ENCODE peak calls at places on chromosome 22, in six cellular contexts. F, R, W, U, M and I are unnamed samples.

GRCh38 chr22:36546092-36546804 is 17.3 kb upstream of the EIF3D start:
- DNase-seq in F (peak), R (peak), W (no peak), U (peak), M (peak), I (no peak)

GRCh38 chr22:24319451-24319850 is 48.8 kb downstream of the SPECC1L start:
- DNase-seq in F (no peak), R (no peak), W (no peak), U (no peak), M (no peak), I (no peak)

GRCh38 chr22:40966683-40967082 is 15.5 kb downstream of the RBX1 start:
- DNase-seq in F (no peak), R (no peak), W (no peak), U (no peak), M (no peak), I (no peak)

GRCh38 chr22:19035474-19036228 is 86.6 kb downstream of the DGCR2 start:
- DNase-seq in F (no peak), R (no peak), W (no peak), U (no peak), M (peak), I (no peak)

GRCh38 chr22:44567846-44568493 is 69.9 kb upstream of the RTL6 start:
- DNase-seq in F (no peak), R (peak), W (no peak), U (peak), M (peak), I (peak)

GRCh38 chr22:17370766-17371181 is 1.5 kb downstream of the CECR2 start:
- DNase-seq in F (no peak), R (peak), W (no peak), U (no peak), M (no peak), I (no peak)

GRCh38 chr22:27684856-27685255 is 116.7 kb downstream of the MN1 start:
- DNase-seq in F (no peak), R (no peak), W (no peak), U (no peak), M (no peak), I (no peak)

GRCh38 chr22:24011735-24012068 is 598 bp downstream of the CABIN1 start:
- DNase-seq in F (peak), R (no peak), W (no peak), U (no peak), M (no peak), I (no peak)

GRCh38 chr22:34960005-34960404 is 106.0 kb upstream of the ISX start:
- DNase-seq in F (no peak), R (no peak), W (no peak), U (no peak), M (no peak), I (no peak)

GRCh38 chr22:50222508-50222907 is 21.7 kb downstream of the SELENOO start:
- DNase-seq in F (no peak), R (no peak), W (no peak), U (no peak), M (no peak), I (no peak)

GRCh38 chr22:25759825-25760231 is 17.8 kb downstream of the MYO18B start:
- DNase-seq in F (peak), R (no peak), W (no peak), U (no peak), M (no peak), I (no peak)

GRCh38 chr22:41857160-41857859 is 24.4 kb downstream of the SREBF2 start:
- DNase-seq in F (peak), R (peak), W (peak), U (peak), M (peak), I (peak)

GRCh38 chr22:29706991-29707390 is 12.8 kb upstream of the CABP7 start:
- DNase-seq in F (no peak), R (no peak), W (no peak), U (no peak), M (no peak), I (no peak)

GRCh38 chr22:35580351-35581022 is 36.6 kb downstream of the MB start:
- DNase-seq in F (no peak), R (no peak), W (no peak), U (no peak), M (no peak), I (no peak)

GRCh38 chr22:27714076-27714475 is 87.5 kb downstream of the MN1 start:
- DNase-seq in F (no peak), R (no peak), W (no peak), U (no peak), M (no peak), I (no peak)

GRCh38 chr22:24827305-24827704 is 21.3 kb downstream of the SGSM1 start:
- DNase-seq in F (no peak), R (no peak), W (no peak), U (no peak), M (no peak), I (no peak)

GRCh38 chr22:44430716-44431115 is 67.3 kb downstream of the RTL6 start:
- DNase-seq in F (no peak), R (no peak), W (no peak), U (no peak), M (no peak), I (no peak)

GRCh38 chr22:46746620-46747019 is 8.6 kb upstream of the CERK start:
- DNase-seq in F (no peak), R (no peak), W (no peak), U (no peak), M (no peak), I (no peak)

GRCh38 chr22:31223786-31224191 is 11.7 kb downstream of the LIMK2 start:
- DNase-seq in F (no peak), R (no peak), W (no peak), U (no peak), M (no peak), I (no peak)

GRCh38 chr22:42214625-42215415 is 55.6 kb downstream of the TCF20 start:
- DNase-seq in F (no peak), R (no peak), W (no peak), U (no peak), M (no peak), I (no peak)

GRCh38 chr22:46251816-46252380 is 1.8 kb upstream of the CDPF1 start:
- DNase-seq in F (no peak), R (no peak), W (no peak), U (no peak), M (no peak), I (no peak)

GRCh38 chr22:36660931-36661330 is 42.6 kb downstream of the CACNG2 start:
- DNase-seq in F (no peak), R (no peak), W (no peak), U (no peak), M (no peak), I (no peak)

GRCh38 chr22:35572552-35572951 is 31.9 kb downstream of the RASD2 start:
- DNase-seq in F (no peak), R (no peak), W (no peak), U (no peak), M (no peak), I (no peak)

GRCh38 chr22:38418589-38418988 is 36.4 kb downstream of the KCNJ4 start:
- DNase-seq in F (no peak), R (no peak), W (no peak), U (no peak), M (no peak), I (no peak)

GRCh38 chr22:23685205-23685784 is 5.5 kb upstream of the RGL4 start:
- DNase-seq in F (peak), R (no peak), W (no peak), U (no peak), M (no peak), I (no peak)

GRCh38 chr22:20086101-20086599 is 6.1 kb downstream of the DGCR8 start:
- DNase-seq in F (no peak), R (no peak), W (no peak), U (no peak), M (no peak), I (no peak)

GRCh38 chr22:46846832-46847355 is 84.4 kb downstream of the TBC1D22A start:
- DNase-seq in F (no peak), R (no peak), W (no peak), U (no peak), M (no peak), I (no peak)